ENCODE peak calls at places on chromosomes 16 and 17, in five cellular contexts. N is GM12891, U is uterus, Y is H1, D is prostate gland. E is an unnamed sample.

GRCh38 chr16:82203198-82203597 is 33.2 kb upstream of the MPHOSPH6 start:
- DNase-seq in D (no peak), Y (no peak), N (no peak), U (no peak), E (no peak)

GRCh38 chr17:320809-321385 is 31.7 kb downstream of the RPH3AL start:
- DNase-seq in N (no peak), D (no peak), U (no peak), Y (peak), E (no peak)

GRCh38 chr16:2966043-2966802 is 2.1 kb downstream of the KREMEN2 start:
- DNase-seq in U (no peak), Y (no peak), D (no peak), N (no peak), E (no peak)

GRCh38 chr16:58670177-58670576 is 14.4 kb downstream of the SLC38A7 start:
- DNase-seq in Y (no peak), N (no peak), D (no peak), U (no peak), E (no peak)

GRCh38 chr16:51051671-51052070 is 99.4 kb downstream of the SALL1 start:
- DNase-seq in U (no peak), D (no peak), N (no peak), Y (no peak), E (no peak)

GRCh38 chr17:4554441-4554996 is 665 bp downstream of the MYBBP1A start:
- DNase-seq in D (no peak), Y (no peak), N (no peak), U (no peak), E (no peak)

GRCh38 chr16:52407778-52408177 is 139.2 kb downstream of the TOX3 start:
- DNase-seq in Y (no peak), D (no peak), U (no peak), N (no peak), E (no peak)

GRCh38 chr16:2046889-2047329 is 725 bp downstream of the NTHL1 start:
- DNase-seq in D (no peak), U (no peak), N (no peak), Y (no peak), E (no peak)

GRCh38 chr17:30819941-30820705 is 4.4 kb downstream of the CRLF3 start:
- DNase-seq in N (no peak), U (no peak), Y (no peak), D (no peak), E (no peak)

GRCh38 chr16:72401079-72401361 is 229.1 kb upstream of the PMFBP1 start:
- DNase-seq in Y (no peak), D (no peak), U (no peak), N (no peak), E (no peak)

GRCh38 chr16:54431997-54432367 is 145.4 kb upstream of the IRX3 start:
- DNase-seq in U (no peak), Y (no peak), N (no peak), D (no peak), E (no peak)

GRCh38 chr16:65490296-65490695 is 368.4 kb upstream of the CDH11 start:
- DNase-seq in D (no peak), Y (no peak), U (no peak), N (no peak), E (no peak)

GRCh38 chr16:5580320-5580719 is 482.7 kb upstream of the EEF2KMT start:
- DNase-seq in N (no peak), Y (no peak), U (no peak), D (no peak), E (no peak)

GRCh38 chr16:49621240-49622083 is 234.4 kb downstream of the ZNF423 start:
- DNase-seq in D (no peak), Y (no peak), N (no peak), U (no peak), E (no peak)

GRCh38 chr16:28210979-28211505 is 723 bp downstream of the XPO6 start:
- DNase-seq in U (peak), D (peak), N (peak), Y (peak), E (peak)

DNA sequence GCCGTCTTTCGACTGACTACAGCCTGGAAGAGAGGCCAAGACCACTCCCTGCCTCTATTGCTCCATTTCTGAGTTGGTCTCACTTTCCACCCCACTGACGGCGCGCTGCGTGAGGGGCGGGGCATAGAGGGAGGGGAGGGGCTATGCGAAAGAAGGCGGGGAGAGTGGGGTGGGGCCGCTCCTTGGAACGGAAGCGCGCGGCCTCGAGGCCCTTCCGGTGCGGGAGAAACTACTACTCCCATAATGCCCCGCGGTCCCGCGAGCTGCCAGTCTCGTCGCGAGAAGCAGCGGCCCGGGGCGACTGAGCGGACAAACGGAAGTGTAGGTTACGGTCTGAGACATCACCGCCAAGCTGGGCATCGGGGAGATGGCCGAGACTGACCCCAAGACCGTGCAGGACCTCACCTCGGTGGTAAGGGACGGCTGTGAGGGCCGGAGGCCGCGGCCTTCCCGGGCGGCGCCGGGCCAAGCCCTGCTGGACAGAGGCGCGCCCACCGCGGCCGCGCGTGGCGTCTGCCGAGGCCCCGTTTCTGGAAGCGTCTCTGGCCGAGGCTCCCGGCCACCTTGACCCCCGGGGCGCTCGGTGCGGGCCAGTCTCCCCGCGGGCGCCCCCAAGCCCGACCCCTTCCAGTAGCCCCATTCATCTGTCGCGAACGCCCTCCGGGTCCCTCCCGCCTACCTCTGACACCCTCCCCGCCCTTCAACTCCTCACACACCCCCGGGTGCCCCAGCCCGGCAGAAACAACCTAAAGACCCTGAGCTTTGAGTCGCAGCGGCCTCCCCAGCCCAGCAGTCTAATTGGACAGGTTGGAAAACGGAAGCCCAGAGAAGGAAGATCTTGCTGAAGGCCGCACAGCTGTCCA is at the start of gene HSBP1:
- DNase-seq in N (peak), D (peak), Y (peak), U (peak), E (peak)
- TF ChIP-seq POLR2A in N (peak), D (peak), Y (no peak), U (no peak), E (peak)

GRCh38 chr16:10335681-10336080 is 50.2 kb upstream of the ATF7IP2 start:
- DNase-seq in N (no peak), Y (no peak), U (no peak), D (no peak), E (no peak)

GRCh38 chr16:10339777-10340752 is 45.8 kb upstream of the ATF7IP2 start:
- DNase-seq in D (no peak), U (no peak), N (no peak), Y (no peak), E (no peak)

GRCh38 chr16:10333321-10334032 is 52.4 kb upstream of the ATF7IP2 start:
- DNase-seq in Y (no peak), D (no peak), N (no peak), U (no peak), E (no peak)

GRCh38 chr16:10343124-10343760 is 42.6 kb upstream of the ATF7IP2 start:
- DNase-seq in N (no peak), U (no peak), D (no peak), Y (no peak), E (no peak)

GRCh38 chr16:10338426-10338825 is 47.4 kb upstream of the ATF7IP2 start:
- DNase-seq in D (no peak), N (no peak), Y (no peak), U (no peak), E (no peak)
- TF ChIP-seq POLR2A in D (no peak), N (no peak), Y (no peak), U (no peak), E (no peak)

DNA sequence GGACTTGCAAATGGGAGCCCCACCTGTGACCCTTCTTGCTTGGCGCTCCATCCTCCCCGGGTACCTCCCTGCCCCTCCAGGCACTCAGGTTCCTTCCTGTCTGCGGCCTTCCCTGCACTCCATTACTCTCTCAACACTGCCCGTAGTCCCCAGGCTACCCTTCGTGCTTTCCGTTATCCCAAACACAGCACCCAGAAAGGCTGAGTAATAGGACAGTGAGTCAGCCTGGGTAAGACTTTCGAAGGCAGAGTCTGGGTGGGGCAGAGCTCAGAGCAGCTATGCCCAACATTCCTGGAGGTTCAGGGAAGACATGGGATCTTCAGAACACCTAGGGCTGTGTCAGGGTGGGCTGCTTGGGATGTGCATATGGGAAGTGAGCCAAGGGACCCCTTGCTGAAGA is 16.7 kb upstream of the C16orf74 start:
- DNase-seq in N (no peak), D (no peak), U (no peak), Y (no peak), E (peak)
- TF ChIP-seq POLR2A in N (no peak), D (no peak), U (no peak), Y (no peak), E (peak)

GRCh38 chr16:15576960-15577958 is 65.7 kb downstream of the MARF1 start:
- DNase-seq in D (peak), N (no peak), U (no peak), Y (no peak), E (no peak)

GRCh38 chr16:15573274-15573895 is 69.6 kb downstream of the MARF1 start:
- DNase-seq in D (no peak), N (no peak), U (no peak), Y (no peak), E (no peak)

GRCh38 chr16:15574614-15574948 is 68.4 kb downstream of the MARF1 start:
- DNase-seq in U (no peak), Y (no peak), N (no peak), D (no peak), E (no peak)

GRCh38 chr16:15572329-15573001 is 70.5 kb downstream of the MARF1 start:
- DNase-seq in D (no peak), N (no peak), U (no peak), Y (no peak), E (no peak)

GRCh38 chr16:15575293-15576049 is 67.5 kb downstream of the MARF1 start:
- DNase-seq in D (no peak), U (no peak), Y (no peak), N (no peak), E (no peak)
- TF ChIP-seq POLR2A in D (no peak), U (no peak), Y (no peak), N (no peak), E (no peak)

GRCh38 chr16:87808108-87808507 is 42.3 kb upstream of the KLHDC4 start:
- DNase-seq in N (no peak), Y (no peak), D (no peak), U (no peak), E (no peak)

GRCh38 chr16:87806246-87806607 is 40.4 kb upstream of the KLHDC4 start:
- DNase-seq in U (no peak), Y (no peak), D (no peak), N (no peak), E (no peak)

GRCh38 chr16:87809150-87809902 is 43.5 kb upstream of the KLHDC4 start:
- DNase-seq in Y (no peak), D (no peak), U (no peak), N (no peak), E (no peak)

GRCh38 chr16:87803385-87803784 is 37.6 kb upstream of the KLHDC4 start:
- DNase-seq in U (no peak), D (no peak), N (no peak), Y (no peak), E (no peak)

GRCh38 chr16:87806608-87807546 is 41.1 kb upstream of the KLHDC4 start:
- DNase-seq in D (peak), U (no peak), N (no peak), Y (peak), E (peak)
- TF ChIP-seq POLR2A in D (no peak), U (no peak), N (no peak), Y (no peak), E (no peak)

GRCh38 chr17:44218344-44219125 is 940 bp downstream of the UBTF start:
- DNase-seq in U (peak), N (peak), Y (peak), D (peak), E (peak)
- TF ChIP-seq POLR2A in U (peak), N (no peak), Y (peak), D (peak), E (peak)

GRCh38 chr17:17812211-17813054 is 24.4 kb downstream of the SREBF1 start:
- DNase-seq in D (peak), Y (peak), N (peak), U (peak), E (peak)
- TF ChIP-seq POLR2A in D (no peak), Y (no peak), N (no peak), U (no peak), E (no peak)

DNA sequence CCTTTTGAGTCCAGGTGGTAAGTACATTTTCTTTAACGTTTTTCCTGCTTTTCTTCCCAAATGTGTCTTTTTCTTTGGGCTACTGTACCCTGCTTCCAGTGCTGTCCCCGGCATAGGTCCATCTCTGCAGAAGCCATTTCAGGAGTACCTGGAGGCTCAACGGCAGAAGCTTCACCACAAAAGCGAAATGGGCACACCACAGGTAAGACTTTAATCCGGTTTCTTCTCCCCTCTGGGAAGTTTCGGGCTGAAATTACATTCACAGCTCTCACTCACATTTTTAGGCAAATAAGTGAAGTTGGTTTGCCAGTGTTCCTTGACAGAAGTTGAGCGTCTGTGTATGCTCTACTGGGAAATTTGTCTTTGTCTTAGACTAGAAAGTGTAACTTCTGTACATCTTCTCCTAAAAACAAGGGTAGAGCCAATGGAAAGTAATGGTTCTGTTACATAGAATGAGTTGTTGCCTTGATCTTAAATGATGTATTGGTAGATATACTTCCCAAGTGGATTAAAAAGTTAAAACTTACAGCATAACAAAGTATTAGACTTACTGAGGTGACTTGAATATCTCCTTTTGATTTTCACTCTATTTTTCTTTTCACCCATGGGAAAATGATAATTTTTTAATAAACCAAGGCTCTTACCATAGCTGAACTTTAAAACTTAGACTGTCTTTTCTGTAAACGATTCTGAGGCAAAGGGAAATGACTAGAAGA is 54.4 kb downstream of the TUBD1 start:
- DNase-seq in Y (no peak), U (no peak), D (no peak), N (no peak), E (no peak)
- TF ChIP-seq POLR2A in Y (peak), U (no peak), D (no peak), N (no peak), E (peak)